ENCODE peak calls at places on chromosome 19, in seven cellular contexts. O is RWPE1, I is glutamatergic neuron, V is gastrocnemius medialis, J is A549, T is heart right ventricle, S is uterus. Z is an unnamed sample.

GRCh38 chr19:14004619-14005380 is 1.3 kb downstream of the RFX1 start:
- DNase-seq in S (no peak), V (peak), O (no peak), J (no peak), I (no peak), T (peak), Z (no peak)

GRCh38 chr19:53903055-53903680 is 5.9 kb upstream of the CACNG7 start:
- DNase-seq in O (peak), S (no peak), I (no peak), V (no peak), J (no peak), T (peak), Z (no peak)

GRCh38 chr19:47863514-47863936 is 4.5 kb downstream of the TPRX2 start:
- DNase-seq in T (peak), S (peak), V (peak), O (peak), J (peak), I (peak), Z (peak)

GRCh38 chr19:18364826-18365528 is 21.0 kb upstream of the GDF15 start:
- DNase-seq in O (peak), V (peak), I (no peak), J (peak), T (peak), S (peak), Z (peak)

GRCh38 chr19:13050274-13050673 is 52.4 kb downstream of the LYL1 start:
- DNase-seq in V (no peak), O (no peak), J (no peak), I (no peak), S (no peak), T (no peak), Z (no peak)

GRCh38 chr19:4692275-4693077 is 22.3 kb upstream of the MYDGF start:
- DNase-seq in V (no peak), I (peak), S (no peak), J (no peak), O (no peak), T (no peak), Z (no peak)

GRCh38 chr19:33683881-33684549 is 62.3 kb downstream of the CHST8 start:
- DNase-seq in S (no peak), O (peak), T (peak), J (peak), V (no peak), I (peak), Z (peak)

GRCh38 chr19:2478324-2478755 is 2.4 kb downstream of the GADD45B start:
- DNase-seq in S (peak), I (peak), V (peak), T (peak), J (no peak), O (no peak), Z (peak)

DNA sequence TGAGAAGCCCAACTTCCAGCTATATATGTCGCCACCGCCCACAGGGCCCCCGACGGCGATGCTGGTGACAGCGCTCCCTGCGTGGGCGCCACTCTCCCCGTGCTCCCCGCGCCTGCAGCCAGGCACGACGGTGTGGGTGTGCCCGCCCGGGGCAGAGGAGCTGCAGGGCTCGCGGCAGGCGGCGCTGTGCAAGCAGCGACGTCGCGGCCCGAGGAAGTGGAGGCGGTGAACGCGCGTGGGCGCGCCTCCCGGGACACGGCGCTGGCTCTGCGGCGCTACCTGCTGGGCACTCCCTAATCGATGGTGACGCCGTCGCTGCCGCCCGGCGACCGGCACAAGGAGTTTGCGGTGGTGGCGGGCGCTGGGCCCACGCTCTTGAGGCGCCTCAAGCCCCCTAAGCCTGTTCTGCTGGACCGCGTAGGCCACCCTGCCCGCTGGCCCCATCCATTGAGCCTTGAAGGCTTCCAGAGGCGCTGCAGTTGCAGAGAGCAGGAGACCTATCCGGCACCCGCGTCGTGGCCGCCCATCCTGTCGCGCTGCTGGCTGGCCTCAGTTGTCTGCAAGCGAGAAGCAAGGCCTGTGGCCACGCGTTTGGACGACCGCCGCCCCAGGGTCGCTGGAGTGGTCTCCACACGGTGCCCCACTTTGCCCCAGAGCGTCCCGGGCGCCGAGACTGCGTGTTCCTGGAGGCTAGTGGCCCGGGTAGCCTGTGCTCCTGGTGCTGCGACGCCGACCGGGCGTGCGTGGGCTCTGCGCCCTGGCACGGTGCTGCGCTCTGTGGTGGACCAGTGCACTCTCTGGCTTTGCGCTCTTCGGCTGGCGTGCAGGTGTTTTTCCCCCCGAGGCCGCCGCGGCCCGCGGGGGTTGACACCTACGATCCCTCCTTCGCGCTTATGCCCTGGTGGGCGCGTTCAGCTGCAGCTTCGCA is 23.1 kb downstream of the LRFN3 start:
- DNase-seq in J (no peak), V (no peak), I (peak), S (no peak), T (no peak), O (no peak), Z (no peak)
- TF ChIP-seq CTCF in J (peak), V (no peak), I (peak), S (no peak), T (peak), O (peak), Z (no peak)

GRCh38 chr19:44848036-44848804 is 2.1 kb downstream of the NECTIN2 start:
- DNase-seq in J (no peak), O (peak), I (peak), S (peak), V (no peak), T (peak), Z (peak)

GRCh38 chr19:44846455-44847143 is 502 bp downstream of the NECTIN2 start:
- DNase-seq in S (peak), O (peak), V (no peak), T (peak), I (peak), J (no peak), Z (peak)

GRCh38 chr19:44845286-44845611 is 848 bp upstream of the NECTIN2 start:
- DNase-seq in I (no peak), J (no peak), T (no peak), O (no peak), V (no peak), S (peak), Z (no peak)

GRCh38 chr19:44847144-44848035 is 1.3 kb downstream of the NECTIN2 start:
- DNase-seq in T (peak), J (peak), O (peak), S (peak), V (no peak), I (peak), Z (peak)

DNA sequence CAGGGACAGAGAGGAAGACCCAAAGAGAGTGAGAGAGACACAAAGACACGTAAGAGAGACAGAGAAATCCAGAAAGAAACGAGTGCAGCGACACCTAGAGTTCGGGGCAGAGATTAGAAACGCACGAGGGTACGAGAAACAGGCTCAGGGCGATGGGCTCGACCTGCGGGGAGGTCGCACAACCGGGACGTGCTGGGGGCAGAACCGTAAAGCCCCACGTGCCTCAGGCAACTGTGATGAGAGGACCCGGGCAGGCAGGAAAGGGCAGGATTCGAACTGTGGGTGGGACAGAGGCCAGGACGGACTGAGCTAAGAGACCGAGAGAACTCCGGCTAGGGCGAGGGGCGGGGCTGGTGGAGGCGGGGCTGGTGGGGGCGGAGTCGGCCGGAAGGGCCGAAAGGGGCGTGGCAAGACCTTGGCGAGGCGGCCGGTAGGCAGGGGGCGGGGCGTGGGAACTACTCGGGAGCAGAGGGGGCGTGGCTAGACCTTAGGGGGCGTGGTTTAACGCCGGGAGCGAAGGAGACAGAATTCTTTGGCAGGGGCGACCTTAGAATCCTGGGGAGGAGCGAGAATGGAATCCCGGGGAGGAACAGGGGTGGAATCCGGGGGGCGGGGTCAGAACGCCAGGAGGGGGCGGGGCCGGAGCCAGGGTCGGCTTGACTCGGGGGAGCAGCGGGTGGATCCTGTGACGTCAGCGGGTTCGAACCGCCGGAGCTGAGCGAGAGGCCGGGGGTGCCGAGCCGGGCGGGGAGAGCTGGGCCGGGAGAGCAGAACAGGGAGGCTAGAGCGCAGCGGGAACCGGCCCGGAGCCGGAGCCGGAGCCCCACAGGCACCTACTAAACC is at the start of gene NECTIN2:
- DNase-seq in T (peak), S (peak), J (peak), O (peak), V (peak), I (peak), Z (peak)
- TF ChIP-seq CTCF in T (peak), S (peak), J (peak), O (no peak), V (peak), I (peak), Z (peak)

GRCh38 chr19:16376649-16377048 is 52.0 kb downstream of the KLF2 start:
- DNase-seq in I (peak), O (peak), J (peak), S (peak), T (no peak), V (no peak), Z (no peak)
- TF ChIP-seq CTCF in I (peak), O (peak), J (peak), S (no peak), T (no peak), V (no peak), Z (no peak)

DNA sequence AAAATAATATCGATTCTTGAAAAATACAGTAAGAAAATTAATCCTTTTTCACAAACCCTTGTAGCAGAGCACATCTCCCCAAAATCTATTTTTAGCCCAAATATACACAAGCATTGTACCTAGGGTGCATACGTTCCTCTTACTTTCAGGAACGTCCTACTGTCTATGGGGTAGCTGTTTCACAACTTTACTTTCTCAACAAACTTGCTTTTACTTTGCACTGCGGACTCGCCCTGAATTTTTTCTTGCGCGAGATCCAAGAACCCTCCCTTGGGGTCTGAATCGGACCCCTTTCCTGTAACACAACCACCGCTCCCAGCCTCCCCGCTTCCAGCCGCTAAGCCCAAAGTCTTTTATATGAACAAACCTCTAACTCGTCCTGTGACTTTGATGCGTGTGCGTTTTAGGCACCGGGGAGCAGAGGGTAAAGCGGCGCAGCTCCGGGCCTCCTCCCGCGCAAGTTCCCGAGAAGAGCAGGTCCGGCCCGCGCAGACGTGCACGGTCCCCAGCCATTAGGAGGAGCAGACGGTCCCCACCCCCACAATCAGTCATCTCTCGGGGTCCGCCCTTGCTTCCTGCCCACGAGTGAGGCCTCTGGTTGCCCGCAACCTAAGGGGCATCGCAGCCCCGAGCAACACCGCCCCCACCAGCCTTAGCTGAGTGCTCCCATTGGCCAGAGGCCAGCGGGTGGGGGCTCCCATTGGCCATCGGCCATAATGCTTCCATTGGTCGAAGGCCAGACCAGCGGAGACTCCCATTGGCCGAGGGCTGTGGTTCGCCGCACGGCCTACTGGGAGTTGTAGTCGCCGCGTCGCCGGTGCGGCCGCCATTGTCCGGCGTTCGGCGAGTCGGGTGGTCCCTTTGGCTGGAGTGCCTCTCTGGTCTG is at the start of gene ZNF8:
- DNase-seq in T (peak), O (peak), I (peak), V (peak), S (peak), J (peak), Z (peak)
- TF ChIP-seq CTCF in T (peak), O (no peak), I (no peak), V (no peak), S (peak), J (no peak), Z (no peak)

Z was measured in mesothelial cell of epicardium.